ENCODE peak calls at places on chromosomes 5 and 9, in ten cellular contexts. One of them, this sample, is unnamed.

GRCh38 chr9:114300153-114300845 is 22.6 kb upstream of the ORM1 start:
- DNase-seq in epithelial cell of esophagus: no peak
- DNase-seq in activated T-cell treated with anti-CD3 and anti-CD28 coated beads, Interleukin-2, amount 50 U/mL, for 72 hours: no peak
- DNase-seq in iPS-NIHi11: no peak
- DNase-seq in NCI-H1417: no peak
- DNase-seq in NCI-H2029 treated with DMSO at 0.1 percent for 48 hours: no peak
- DNase-seq in WTC11: no peak
- DNase-seq in fibroblast of lung: no peak
- DNase-seq in NAMALWA: no peak
- DNase-seq in posterior vena cava: peak; percentile 70
- DNase-seq in this sample: no peak

GRCh38 chr5:157669701-157670097 is 1.6 kb upstream of the C5orf52 start:
- DNase-seq in NCI-H1417: no peak
- DNase-seq in posterior vena cava: no peak
- DNase-seq in activated T-cell treated with anti-CD3 and anti-CD28 coated beads, Interleukin-2, amount 50 U/mL, for 72 hours: no peak
- DNase-seq in NCI-H2029 treated with DMSO at 0.1 percent for 48 hours: no peak
- DNase-seq in epithelial cell of esophagus: no peak
- DNase-seq in NAMALWA: no peak
- DNase-seq in iPS-NIHi11: no peak
- DNase-seq in WTC11: no peak
- DNase-seq in fibroblast of lung: no peak
- DNase-seq in this sample: no peak

GRCh38 chr9:123348317-123348992 is 7.5 kb upstream of the CRB2 start:
- DNase-seq in NCI-H1417: no peak
- DNase-seq in NCI-H2029 treated with DMSO at 0.1 percent for 48 hours: no peak
- DNase-seq in NAMALWA: no peak
- DNase-seq in iPS-NIHi11: no peak
- DNase-seq in WTC11: no peak
- DNase-seq in activated T-cell treated with anti-CD3 and anti-CD28 coated beads, Interleukin-2, amount 50 U/mL, for 72 hours: no peak
- DNase-seq in epithelial cell of esophagus: no peak
- DNase-seq in fibroblast of lung: no peak
- DNase-seq in posterior vena cava: no peak
- DNase-seq in this sample: no peak

GRCh38 chr9:98569491-98569890 is 139.2 kb downstream of the GABBR2 start:
- DNase-seq in activated T-cell treated with anti-CD3 and anti-CD28 coated beads, Interleukin-2, amount 50 U/mL, for 72 hours: no peak
- DNase-seq in NAMALWA: no peak
- DNase-seq in posterior vena cava: no peak
- DNase-seq in iPS-NIHi11: no peak
- DNase-seq in WTC11: no peak
- DNase-seq in epithelial cell of esophagus: no peak
- DNase-seq in NCI-H1417: no peak
- DNase-seq in fibroblast of lung: no peak
- DNase-seq in NCI-H2029 treated with DMSO at 0.1 percent for 48 hours: no peak
- DNase-seq in this sample: peak; percentile 80

GRCh38 chr9:96495341-96495740 is 45.4 kb downstream of the HABP4 start:
- DNase-seq in iPS-NIHi11: no peak
- DNase-seq in NAMALWA: no peak
- DNase-seq in NCI-H2029 treated with DMSO at 0.1 percent for 48 hours: no peak
- DNase-seq in activated T-cell treated with anti-CD3 and anti-CD28 coated beads, Interleukin-2, amount 50 U/mL, for 72 hours: no peak
- DNase-seq in epithelial cell of esophagus: peak; percentile 37
- DNase-seq in fibroblast of lung: peak; percentile 98
- DNase-seq in posterior vena cava: no peak
- DNase-seq in NCI-H1417: no peak
- DNase-seq in WTC11: no peak
- DNase-seq in this sample: no peak

GRCh38 chr5:139634541-139634940 is 13.6 kb upstream of the CXXC5 start:
- DNase-seq in NCI-H1417: no peak
- DNase-seq in WTC11: no peak
- DNase-seq in iPS-NIHi11: no peak
- DNase-seq in activated T-cell treated with anti-CD3 and anti-CD28 coated beads, Interleukin-2, amount 50 U/mL, for 72 hours: no peak
- DNase-seq in fibroblast of lung: no peak
- DNase-seq in NAMALWA: no peak
- DNase-seq in posterior vena cava: peak; percentile 28
- DNase-seq in epithelial cell of esophagus: no peak
- DNase-seq in NCI-H2029 treated with DMSO at 0.1 percent for 48 hours: no peak
- DNase-seq in this sample: no peak

GRCh38 chr5:18321516-18321915 is 687.3 kb downstream of the TAF11L14 start:
- DNase-seq in NAMALWA: no peak
- DNase-seq in fibroblast of lung: no peak
- DNase-seq in NCI-H2029 treated with DMSO at 0.1 percent for 48 hours: no peak
- DNase-seq in WTC11: no peak
- DNase-seq in iPS-NIHi11: no peak
- DNase-seq in epithelial cell of esophagus: peak; percentile 31
- DNase-seq in activated T-cell treated with anti-CD3 and anti-CD28 coated beads, Interleukin-2, amount 50 U/mL, for 72 hours: no peak
- DNase-seq in NCI-H1417: no peak
- DNase-seq in posterior vena cava: no peak
- DNase-seq in this sample: no peak

GRCh38 chr5:154712518-154713437 is 42.4 kb upstream of the LARP1 start:
- DNase-seq in NCI-H2029 treated with DMSO at 0.1 percent for 48 hours: peak; percentile 77
- DNase-seq in fibroblast of lung: no peak
- DNase-seq in WTC11: peak; percentile 82
- DNase-seq in posterior vena cava: no peak
- DNase-seq in NAMALWA: no peak
- DNase-seq in epithelial cell of esophagus: peak; percentile 63
- DNase-seq in NCI-H1417: peak; percentile 82
- DNase-seq in iPS-NIHi11: peak; percentile 86
- DNase-seq in activated T-cell treated with anti-CD3 and anti-CD28 coated beads, Interleukin-2, amount 50 U/mL, for 72 hours: no peak
- DNase-seq in this sample: no peak

GRCh38 chr9:127746959-127747569 is 12.0 kb upstream of the TOR2A start:
- DNase-seq in fibroblast of lung: no peak
- DNase-seq in posterior vena cava: no peak
- DNase-seq in iPS-NIHi11: no peak
- DNase-seq in epithelial cell of esophagus: no peak
- DNase-seq in NCI-H2029 treated with DMSO at 0.1 percent for 48 hours: no peak
- DNase-seq in WTC11: no peak
- DNase-seq in activated T-cell treated with anti-CD3 and anti-CD28 coated beads, Interleukin-2, amount 50 U/mL, for 72 hours: no peak
- DNase-seq in NCI-H1417: no peak
- DNase-seq in NAMALWA: no peak
- DNase-seq in this sample: no peak

GRCh38 chr5:7926296-7926695 is 57.3 kb downstream of the MTRR start:
- DNase-seq in fibroblast of lung: peak; percentile 96
- DNase-seq in activated T-cell treated with anti-CD3 and anti-CD28 coated beads, Interleukin-2, amount 50 U/mL, for 72 hours: no peak
- DNase-seq in WTC11: no peak
- DNase-seq in iPS-NIHi11: no peak
- DNase-seq in NCI-H2029 treated with DMSO at 0.1 percent for 48 hours: no peak
- DNase-seq in NAMALWA: no peak
- DNase-seq in epithelial cell of esophagus: no peak
- DNase-seq in NCI-H1417: no peak
- DNase-seq in posterior vena cava: no peak
- DNase-seq in this sample: no peak

GRCh38 chr9:38047301-38048251 is 21.5 kb downstream of the SHB start:
- DNase-seq in iPS-NIHi11: peak; percentile 79
- DNase-seq in WTC11: peak; percentile 39
- DNase-seq in posterior vena cava: no peak
- DNase-seq in fibroblast of lung: peak; percentile 98
- DNase-seq in NCI-H2029 treated with DMSO at 0.1 percent for 48 hours: peak; percentile 83
- DNase-seq in NAMALWA: no peak
- DNase-seq in epithelial cell of esophagus: peak; percentile 85
- DNase-seq in NCI-H1417: peak; percentile 16
- DNase-seq in activated T-cell treated with anti-CD3 and anti-CD28 coated beads, Interleukin-2, amount 50 U/mL, for 72 hours: no peak
- DNase-seq in this sample: peak; percentile 77

GRCh38 chr9:112097712-112098688 is 77.1 kb downstream of the SUSD1 start:
- DNase-seq in NCI-H1417: peak; percentile 69
- DNase-seq in NCI-H2029 treated with DMSO at 0.1 percent for 48 hours: peak; percentile 82
- DNase-seq in posterior vena cava: peak; percentile 84
- DNase-seq in WTC11: peak; percentile 77
- DNase-seq in iPS-NIHi11: peak; percentile 81
- DNase-seq in activated T-cell treated with anti-CD3 and anti-CD28 coated beads, Interleukin-2, amount 50 U/mL, for 72 hours: peak; percentile 80
- DNase-seq in epithelial cell of esophagus: peak; percentile 80
- DNase-seq in fibroblast of lung: peak; percentile 54
- DNase-seq in NAMALWA: peak; percentile 86
- DNase-seq in this sample: peak; percentile 59

GRCh38 chr5:40599676-40600075 is 80.0 kb upstream of the PTGER4 start:
- DNase-seq in WTC11: no peak
- DNase-seq in activated T-cell treated with anti-CD3 and anti-CD28 coated beads, Interleukin-2, amount 50 U/mL, for 72 hours: no peak
- DNase-seq in iPS-NIHi11: no peak
- DNase-seq in epithelial cell of esophagus: peak; percentile 26
- DNase-seq in NCI-H1417: no peak
- DNase-seq in NCI-H2029 treated with DMSO at 0.1 percent for 48 hours: no peak
- DNase-seq in fibroblast of lung: no peak
- DNase-seq in NAMALWA: no peak
- DNase-seq in posterior vena cava: no peak
- DNase-seq in this sample: no peak

GRCh38 chr5:90131734-90132133 is 277.8 kb downstream of the CETN3 start:
- DNase-seq in iPS-NIHi11: no peak
- DNase-seq in NCI-H2029 treated with DMSO at 0.1 percent for 48 hours: no peak
- DNase-seq in NAMALWA: peak; percentile 15
- DNase-seq in fibroblast of lung: peak; percentile 43
- DNase-seq in WTC11: no peak
- DNase-seq in posterior vena cava: no peak
- DNase-seq in epithelial cell of esophagus: no peak
- DNase-seq in activated T-cell treated with anti-CD3 and anti-CD28 coated beads, Interleukin-2, amount 50 U/mL, for 72 hours: no peak
- DNase-seq in NCI-H1417: no peak
- DNase-seq in this sample: no peak

GRCh38 chr9:68961587-68961986 is 52.3 kb downstream of the PRKACG start:
- DNase-seq in activated T-cell treated with anti-CD3 and anti-CD28 coated beads, Interleukin-2, amount 50 U/mL, for 72 hours: no peak
- DNase-seq in WTC11: no peak
- DNase-seq in NAMALWA: no peak
- DNase-seq in iPS-NIHi11: no peak
- DNase-seq in epithelial cell of esophagus: no peak
- DNase-seq in NCI-H1417: no peak
- DNase-seq in NCI-H2029 treated with DMSO at 0.1 percent for 48 hours: no peak
- DNase-seq in fibroblast of lung: no peak
- DNase-seq in posterior vena cava: no peak
- DNase-seq in this sample: no peak

GRCh38 chr5:149041242-149041641 is 21.6 kb downstream of the SH3TC2 start:
- DNase-seq in NAMALWA: no peak
- DNase-seq in iPS-NIHi11: no peak
- DNase-seq in epithelial cell of esophagus: no peak
- DNase-seq in NCI-H1417: no peak
- DNase-seq in activated T-cell treated with anti-CD3 and anti-CD28 coated beads, Interleukin-2, amount 50 U/mL, for 72 hours: no peak
- DNase-seq in posterior vena cava: no peak
- DNase-seq in WTC11: no peak
- DNase-seq in fibroblast of lung: no peak
- DNase-seq in NCI-H2029 treated with DMSO at 0.1 percent for 48 hours: no peak
- DNase-seq in this sample: peak; percentile 61

GRCh38 chr9:114911167-114911821 is 19.1 kb downstream of the TNFSF8 start:
- DNase-seq in posterior vena cava: no peak
- DNase-seq in iPS-NIHi11: peak; percentile 60
- DNase-seq in fibroblast of lung: peak; percentile 35
- DNase-seq in NCI-H1417: peak; percentile 70
- DNase-seq in WTC11: no peak
- DNase-seq in NAMALWA: no peak
- DNase-seq in activated T-cell treated with anti-CD3 and anti-CD28 coated beads, Interleukin-2, amount 50 U/mL, for 72 hours: no peak
- DNase-seq in epithelial cell of esophagus: peak; percentile 62
- DNase-seq in NCI-H2029 treated with DMSO at 0.1 percent for 48 hours: peak; percentile 78
- DNase-seq in this sample: peak; percentile 58

GRCh38 chr5:151086905-151087360 is 6.1 kb upstream of the TNIP1 start:
- DNase-seq in posterior vena cava: no peak
- DNase-seq in epithelial cell of esophagus: peak; percentile 59
- DNase-seq in NCI-H2029 treated with DMSO at 0.1 percent for 48 hours: no peak
- DNase-seq in WTC11: no peak
- DNase-seq in NAMALWA: peak; percentile 51
- DNase-seq in fibroblast of lung: no peak
- DNase-seq in activated T-cell treated with anti-CD3 and anti-CD28 coated beads, Interleukin-2, amount 50 U/mL, for 72 hours: peak; percentile 77
- DNase-seq in iPS-NIHi11: no peak
- DNase-seq in NCI-H1417: no peak
- DNase-seq in this sample: no peak

GRCh38 chr5:137632716-137633115 is 103.2 kb downstream of the KLHL3 start:
- DNase-seq in NCI-H2029 treated with DMSO at 0.1 percent for 48 hours: no peak
- DNase-seq in NCI-H1417: no peak
- DNase-seq in epithelial cell of esophagus: no peak
- DNase-seq in WTC11: no peak
- DNase-seq in NAMALWA: no peak
- DNase-seq in fibroblast of lung: peak; percentile 22
- DNase-seq in activated T-cell treated with anti-CD3 and anti-CD28 coated beads, Interleukin-2, amount 50 U/mL, for 72 hours: no peak
- DNase-seq in iPS-NIHi11: no peak
- DNase-seq in posterior vena cava: no peak
- DNase-seq in this sample: no peak

GRCh38 chr5:109805472-109805871 is 115.7 kb downstream of the MAN2A1 start:
- DNase-seq in NAMALWA: no peak
- DNase-seq in posterior vena cava: no peak
- DNase-seq in epithelial cell of esophagus: no peak
- DNase-seq in iPS-NIHi11: no peak
- DNase-seq in NCI-H1417: no peak
- DNase-seq in fibroblast of lung: no peak
- DNase-seq in activated T-cell treated with anti-CD3 and anti-CD28 coated beads, Interleukin-2, amount 50 U/mL, for 72 hours: no peak
- DNase-seq in NCI-H2029 treated with DMSO at 0.1 percent for 48 hours: no peak
- DNase-seq in WTC11: no peak
- DNase-seq in this sample: no peak

GRCh38 chr9:5582835-5583195 is 46.1 kb upstream of the RIC1 start:
- DNase-seq in NAMALWA: peak; percentile 80
- DNase-seq in activated T-cell treated with anti-CD3 and anti-CD28 coated beads, Interleukin-2, amount 50 U/mL, for 72 hours: peak; percentile 44
- DNase-seq in posterior vena cava: no peak
- DNase-seq in NCI-H1417: no peak
- DNase-seq in epithelial cell of esophagus: peak; percentile 56
- DNase-seq in iPS-NIHi11: no peak
- DNase-seq in NCI-H2029 treated with DMSO at 0.1 percent for 48 hours: no peak
- DNase-seq in fibroblast of lung: peak; percentile 81
- DNase-seq in WTC11: no peak
- DNase-seq in this sample: no peak

GRCh38 chr9:36306481-36307306 is 48.4 kb upstream of the GNE start:
- DNase-seq in activated T-cell treated with anti-CD3 and anti-CD28 coated beads, Interleukin-2, amount 50 U/mL, for 72 hours: no peak
- DNase-seq in iPS-NIHi11: no peak
- DNase-seq in NCI-H1417: no peak
- DNase-seq in posterior vena cava: no peak
- DNase-seq in fibroblast of lung: peak; percentile 29
- DNase-seq in NCI-H2029 treated with DMSO at 0.1 percent for 48 hours: peak; percentile 49
- DNase-seq in WTC11: no peak
- DNase-seq in NAMALWA: no peak
- DNase-seq in epithelial cell of esophagus: peak; percentile 67
- DNase-seq in this sample: no peak

GRCh38 chr9:17757816-17758215 is 178.9 kb downstream of the SH3GL2 start:
- DNase-seq in NAMALWA: no peak
- DNase-seq in activated T-cell treated with anti-CD3 and anti-CD28 coated beads, Interleukin-2, amount 50 U/mL, for 72 hours: no peak
- DNase-seq in NCI-H1417: no peak
- DNase-seq in iPS-NIHi11: no peak
- DNase-seq in WTC11: no peak
- DNase-seq in epithelial cell of esophagus: peak; percentile 1
- DNase-seq in posterior vena cava: no peak
- DNase-seq in NCI-H2029 treated with DMSO at 0.1 percent for 48 hours: no peak
- DNase-seq in fibroblast of lung: peak; percentile 11
- DNase-seq in this sample: no peak

GRCh38 chr5:156402387-156402921 is 75.5 kb downstream of the SGCD start:
- DNase-seq in NCI-H2029 treated with DMSO at 0.1 percent for 48 hours: no peak
- DNase-seq in NCI-H1417: no peak
- DNase-seq in epithelial cell of esophagus: peak; percentile 68
- DNase-seq in activated T-cell treated with anti-CD3 and anti-CD28 coated beads, Interleukin-2, amount 50 U/mL, for 72 hours: peak; percentile 63
- DNase-seq in WTC11: peak; percentile 70
- DNase-seq in posterior vena cava: no peak
- DNase-seq in iPS-NIHi11: peak; percentile 72
- DNase-seq in NAMALWA: peak; percentile 48
- DNase-seq in fibroblast of lung: peak; percentile 45
- DNase-seq in this sample: no peak

GRCh38 chr5:133902521-133903118 is 65.8 kb downstream of the C5orf15 start:
- DNase-seq in epithelial cell of esophagus: no peak
- DNase-seq in fibroblast of lung: no peak
- DNase-seq in activated T-cell treated with anti-CD3 and anti-CD28 coated beads, Interleukin-2, amount 50 U/mL, for 72 hours: no peak
- DNase-seq in WTC11: no peak
- DNase-seq in NCI-H2029 treated with DMSO at 0.1 percent for 48 hours: no peak
- DNase-seq in iPS-NIHi11: no peak
- DNase-seq in NCI-H1417: no peak
- DNase-seq in NAMALWA: no peak
- DNase-seq in posterior vena cava: no peak
- DNase-seq in this sample: peak; percentile 66

GRCh38 chr5:110769282-110769681 is 30.5 kb downstream of the SLC25A46 start:
- DNase-seq in NAMALWA: no peak
- DNase-seq in fibroblast of lung: peak; percentile 49
- DNase-seq in NCI-H1417: peak; percentile 26
- DNase-seq in NCI-H2029 treated with DMSO at 0.1 percent for 48 hours: no peak
- DNase-seq in activated T-cell treated with anti-CD3 and anti-CD28 coated beads, Interleukin-2, amount 50 U/mL, for 72 hours: no peak
- DNase-seq in epithelial cell of esophagus: peak; percentile 78
- DNase-seq in WTC11: no peak
- DNase-seq in posterior vena cava: no peak
- DNase-seq in iPS-NIHi11: no peak
- DNase-seq in this sample: no peak

GRCh38 chr5:170628691-170629565 is 125.1 kb downstream of the KCNIP1 start:
- DNase-seq in WTC11: no peak
- DNase-seq in NAMALWA: no peak
- DNase-seq in posterior vena cava: no peak
- DNase-seq in NCI-H1417: no peak
- DNase-seq in epithelial cell of esophagus: no peak
- DNase-seq in iPS-NIHi11: no peak
- DNase-seq in activated T-cell treated with anti-CD3 and anti-CD28 coated beads, Interleukin-2, amount 50 U/mL, for 72 hours: no peak
- DNase-seq in fibroblast of lung: no peak
- DNase-seq in NCI-H2029 treated with DMSO at 0.1 percent for 48 hours: no peak
- DNase-seq in this sample: no peak

GRCh38 chr9:136142416-136142800 is 23.7 kb upstream of the TMEM250 start:
- DNase-seq in epithelial cell of esophagus: no peak
- DNase-seq in fibroblast of lung: no peak
- DNase-seq in NAMALWA: no peak
- DNase-seq in WTC11: peak; percentile 38
- DNase-seq in NCI-H1417: no peak
- DNase-seq in NCI-H2029 treated with DMSO at 0.1 percent for 48 hours: no peak
- DNase-seq in iPS-NIHi11: no peak
- DNase-seq in posterior vena cava: no peak
- DNase-seq in activated T-cell treated with anti-CD3 and anti-CD28 coated beads, Interleukin-2, amount 50 U/mL, for 72 hours: no peak
- DNase-seq in this sample: no peak